ENCODE peak calls at places on chromosomes 12 and 14, in five cellular contexts. One of them, this sample, is unnamed.

GRCh38 chr12:124397807-124398577 is 103.1 kb downstream of the RFLNA start:
- DNase-seq in GM10248: no peak
- DNase-seq in GM19239: no peak
- DNase-seq in NCI-H526: peak; percentile 22
- DNase-seq in posterior vena cava: no peak
- DNase-seq in this sample: no peak

GRCh38 chr14:31943861-31944255 is 133.2 kb upstream of the ARHGAP5 start:
- DNase-seq in GM10248: no peak
- DNase-seq in GM19239: no peak
- DNase-seq in NCI-H526: no peak
- DNase-seq in posterior vena cava: no peak
- DNase-seq in this sample: no peak

GRCh38 chr14:68782091-68782981 is 10.5 kb downstream of the ZFP36L1 start:
- DNase-seq in GM10248: no peak
- DNase-seq in GM19239: no peak
- DNase-seq in NCI-H526: no peak
- DNase-seq in posterior vena cava: peak; percentile 62
- DNase-seq in this sample: no peak

GRCh38 chr12:46743471-46743870 is 82.3 kb downstream of the SLC38A4 start:
- DNase-seq in GM10248: no peak
- DNase-seq in GM19239: no peak
- DNase-seq in NCI-H526: no peak
- DNase-seq in posterior vena cava: no peak
- DNase-seq in this sample: no peak

GRCh38 chr12:15599266-15600037 is 189.7 kb downstream of the EPS8 start:
- DNase-seq in GM10248: no peak
- DNase-seq in GM19239: no peak
- DNase-seq in NCI-H526: peak; percentile 9
- DNase-seq in posterior vena cava: no peak
- DNase-seq in this sample: peak; percentile 88

GRCh38 chr14:76768201-76768656 is 7.0 kb downstream of the VASH1 start:
- DNase-seq in GM10248: peak; percentile 82
- DNase-seq in GM19239: peak; percentile 62
- DNase-seq in NCI-H526: peak; percentile 47
- DNase-seq in posterior vena cava: peak; percentile 88
- DNase-seq in this sample: no peak

GRCh38 chr12:117119592-117120198 is 20.5 kb upstream of the TESC start:
- DNase-seq in GM10248: peak; percentile 69
- DNase-seq in GM19239: peak; percentile 46
- DNase-seq in NCI-H526: peak; percentile 79
- DNase-seq in posterior vena cava: no peak
- DNase-seq in this sample: no peak

GRCh38 chr12:6038160-6038559 is 86.3 kb downstream of the VWF start:
- DNase-seq in GM10248: peak; percentile 73
- DNase-seq in GM19239: peak; percentile 34
- DNase-seq in NCI-H526: peak; percentile 90
- DNase-seq in posterior vena cava: no peak
- DNase-seq in this sample: peak; percentile 76

GRCh38 chr12:79414252-79414651 is 276.5 kb downstream of the PAWR start:
- DNase-seq in GM10248: no peak
- DNase-seq in GM19239: no peak
- DNase-seq in NCI-H526: no peak
- DNase-seq in posterior vena cava: no peak
- DNase-seq in this sample: no peak

GRCh38 chr12:89160716-89161123 is 191.6 kb downstream of the DUSP6 start:
- DNase-seq in GM10248: no peak
- DNase-seq in GM19239: no peak
- DNase-seq in NCI-H526: no peak
- DNase-seq in posterior vena cava: peak; percentile 89
- DNase-seq in this sample: peak; percentile 70

GRCh38 chr14:94158239-94158888 is 15.8 kb upstream of the PPP4R4 start:
- DNase-seq in GM10248: no peak
- DNase-seq in GM19239: no peak
- DNase-seq in NCI-H526: no peak
- DNase-seq in posterior vena cava: no peak
- DNase-seq in this sample: no peak

GRCh38 chr12:642633-643477 is 20.4 kb downstream of the NINJ2 start:
- DNase-seq in GM10248: peak; percentile 88
- DNase-seq in GM19239: peak; percentile 85
- DNase-seq in NCI-H526: peak; percentile 78
- DNase-seq in posterior vena cava: peak; percentile 92
- DNase-seq in this sample: peak; percentile 47

GRCh38 chr12:110705309-110705708 is 16.4 kb upstream of the HVCN1 start:
- DNase-seq in GM10248: no peak
- DNase-seq in GM19239: no peak
- DNase-seq in NCI-H526: no peak
- DNase-seq in posterior vena cava: no peak
- DNase-seq in this sample: no peak

GRCh38 chr14:102487204-102487577 is 22.4 kb downstream of the ANKRD9 start:
- DNase-seq in GM10248: no peak
- DNase-seq in GM19239: no peak
- DNase-seq in NCI-H526: no peak
- DNase-seq in posterior vena cava: peak; percentile 58
- DNase-seq in this sample: no peak

GRCh38 chr14:25110101-25110500 is 60.2 kb upstream of the STXBP6 start:
- DNase-seq in GM10248: no peak
- DNase-seq in GM19239: no peak
- DNase-seq in NCI-H526: no peak
- DNase-seq in posterior vena cava: no peak
- DNase-seq in this sample: no peak

GRCh38 chr12:109532721-109533486 is 40.4 kb downstream of the MMAB start:
- DNase-seq in GM10248: no peak
- DNase-seq in GM19239: no peak
- DNase-seq in NCI-H526: no peak
- DNase-seq in posterior vena cava: no peak
- DNase-seq in this sample: no peak

GRCh38 chr14:75711796-75712211 is 50.8 kb downstream of the TTLL5 start:
- DNase-seq in GM10248: peak; percentile 13
- DNase-seq in GM19239: no peak
- DNase-seq in NCI-H526: no peak
- DNase-seq in posterior vena cava: peak; percentile 81
- DNase-seq in this sample: peak; percentile 93

GRCh38 chr14:90566481-90566880 is 169.7 kb downstream of the CALM1 start:
- DNase-seq in GM10248: no peak
- DNase-seq in GM19239: no peak
- DNase-seq in NCI-H526: no peak
- DNase-seq in posterior vena cava: no peak
- DNase-seq in this sample: no peak

GRCh38 chr12:64752833-64753238 is 6.4 kb downstream of the GNS start:
- DNase-seq in GM10248: no peak
- DNase-seq in GM19239: no peak
- DNase-seq in NCI-H526: no peak
- DNase-seq in posterior vena cava: no peak
- DNase-seq in this sample: no peak

GRCh38 chr12:118840399-118840798 is 140.9 kb upstream of the SRRM4 start:
- DNase-seq in GM10248: no peak
- DNase-seq in GM19239: no peak
- DNase-seq in NCI-H526: no peak
- DNase-seq in posterior vena cava: no peak
- DNase-seq in this sample: no peak

GRCh38 chr14:36067428-36068187 is 108.9 kb downstream of the PTCSC3 start:
- DNase-seq in GM10248: no peak
- DNase-seq in GM19239: no peak
- DNase-seq in NCI-H526: no peak
- DNase-seq in posterior vena cava: no peak
- DNase-seq in this sample: no peak

GRCh38 chr12:120199595-120200306 is 1.2 kb downstream of the RPLP0 start:
- DNase-seq in GM10248: no peak
- DNase-seq in GM19239: no peak
- DNase-seq in NCI-H526: no peak
- DNase-seq in posterior vena cava: no peak
- DNase-seq in this sample: peak; percentile 76

GRCh38 chr14:89429206-89430091 is 12.4 kb upstream of the FOXN3 start:
- DNase-seq in GM10248: peak; percentile 32
- DNase-seq in GM19239: no peak
- DNase-seq in NCI-H526: peak; percentile 78
- DNase-seq in posterior vena cava: no peak
- DNase-seq in this sample: peak; percentile 48

GRCh38 chr14:100098171-100098570 is 32.9 kb downstream of the EVL start:
- DNase-seq in GM10248: no peak
- DNase-seq in GM19239: no peak
- DNase-seq in NCI-H526: no peak
- DNase-seq in posterior vena cava: no peak
- DNase-seq in this sample: no peak

GRCh38 chr12:13537623-13538022 is 341.1 kb downstream of the EMP1 start:
- DNase-seq in GM10248: peak; percentile 27
- DNase-seq in GM19239: no peak
- DNase-seq in NCI-H526: no peak
- DNase-seq in posterior vena cava: no peak
- DNase-seq in this sample: no peak

GRCh38 chr12:46370792-46371717 is 1.5 kb downstream of the SLC38A2 start:
- DNase-seq in GM10248: peak; percentile 90
- DNase-seq in GM19239: peak; percentile 69
- DNase-seq in NCI-H526: peak; percentile 94
- DNase-seq in posterior vena cava: peak; percentile 97
- DNase-seq in this sample: peak; percentile 90

GRCh38 chr12:89988556-89988955 is 279.9 kb upstream of the ATP2B1 start:
- DNase-seq in GM10248: no peak
- DNase-seq in GM19239: no peak
- DNase-seq in NCI-H526: no peak
- DNase-seq in posterior vena cava: no peak
- DNase-seq in this sample: no peak

GRCh38 chr14:95497561-95498011 is 18.9 kb downstream of the SYNE3 start:
- DNase-seq in GM10248: no peak
- DNase-seq in GM19239: no peak
- DNase-seq in NCI-H526: no peak
- DNase-seq in posterior vena cava: peak; percentile 7
- DNase-seq in this sample: no peak

GRCh38 chr12:105733579-105733978 is 403.1 kb downstream of the C12orf75 start:
- DNase-seq in GM10248: no peak
- DNase-seq in GM19239: no peak
- DNase-seq in NCI-H526: no peak
- DNase-seq in posterior vena cava: no peak
- DNase-seq in this sample: no peak

GRCh38 chr14:102288139-102288538 is 16.8 kb downstream of the MOK start:
- DNase-seq in GM10248: no peak
- DNase-seq in GM19239: no peak
- DNase-seq in NCI-H526: no peak
- DNase-seq in posterior vena cava: no peak
- DNase-seq in this sample: no peak

GRCh38 chr12:77540097-77540496 is 290.6 kb upstream of the NAV3 start:
- DNase-seq in GM10248: no peak
- DNase-seq in GM19239: no peak
- DNase-seq in NCI-H526: no peak
- DNase-seq in posterior vena cava: no peak
- DNase-seq in this sample: no peak

GRCh38 chr12:14244876-14245669 is 120.4 kb upstream of the ATF7IP start:
- DNase-seq in GM10248: no peak
- DNase-seq in GM19239: no peak
- DNase-seq in NCI-H526: no peak
- DNase-seq in posterior vena cava: no peak
- DNase-seq in this sample: no peak

This sample was measured in astrocyte of the spinal cord.